ENCODE peak calls at places on chromosomes 6 and 20, in five cellular contexts. One of them, this sample, is unnamed.

GRCh38 chr20:17611290-17611539 is 41.3 kb downstream of the DSTN start:
- DNase-seq in bronchial epithelial cell: no peak
- DNase-seq in mammary epithelial cell: peak; percentile 70
- DNase-seq in astrocyte of the cerebellum: no peak
- DNase-seq in choroid plexus epithelial cell: no peak
- DNase-seq in this sample: no peak

GRCh38 chr20:44433751-44434538 is 41.7 kb upstream of the TTPAL start:
- DNase-seq in bronchial epithelial cell: no peak
- DNase-seq in mammary epithelial cell: no peak
- DNase-seq in astrocyte of the cerebellum: no peak
- DNase-seq in choroid plexus epithelial cell: no peak
- DNase-seq in this sample: no peak

GRCh38 chr6:124512431-124512830 is 449.8 kb upstream of the RNF217 start:
- DNase-seq in bronchial epithelial cell: no peak
- DNase-seq in mammary epithelial cell: no peak
- DNase-seq in astrocyte of the cerebellum: no peak
- DNase-seq in choroid plexus epithelial cell: no peak
- DNase-seq in this sample: no peak

GRCh38 chr6:163902993-163903392 is 488.5 kb downstream of the QKI start:
- DNase-seq in bronchial epithelial cell: no peak
- DNase-seq in mammary epithelial cell: no peak
- DNase-seq in astrocyte of the cerebellum: no peak
- DNase-seq in choroid plexus epithelial cell: no peak
- DNase-seq in this sample: no peak

GRCh38 chr20:12570371-12570770 is 438.4 kb upstream of the SPTLC3 start:
- DNase-seq in bronchial epithelial cell: peak; percentile 31
- DNase-seq in mammary epithelial cell: peak; percentile 19
- DNase-seq in astrocyte of the cerebellum: no peak
- DNase-seq in choroid plexus epithelial cell: peak; percentile 11
- DNase-seq in this sample: no peak

GRCh38 chr6:21808551-21809181 is 215.1 kb downstream of the SOX4 start:
- DNase-seq in bronchial epithelial cell: peak; percentile 60
- DNase-seq in mammary epithelial cell: peak; percentile 27
- DNase-seq in astrocyte of the cerebellum: no peak
- DNase-seq in choroid plexus epithelial cell: peak; percentile 78
- DNase-seq in this sample: peak; percentile 34

GRCh38 chr20:2751868-2752630 is 48.4 kb downstream of the CPXM1 start:
- DNase-seq in bronchial epithelial cell: no peak
- DNase-seq in mammary epithelial cell: no peak
- DNase-seq in astrocyte of the cerebellum: no peak
- DNase-seq in choroid plexus epithelial cell: no peak
- DNase-seq in this sample: peak; percentile 14

GRCh38 chr6:53795254-53795701 is 473 bp downstream of the LRRC1 start:
- DNase-seq in bronchial epithelial cell: peak; percentile 38
- DNase-seq in mammary epithelial cell: peak; percentile 53
- DNase-seq in astrocyte of the cerebellum: no peak
- DNase-seq in choroid plexus epithelial cell: peak; percentile 33
- DNase-seq in this sample: no peak

GRCh38 chr20:3934628-3935027 is 45.4 kb downstream of the PANK2 start:
- DNase-seq in bronchial epithelial cell: no peak
- DNase-seq in mammary epithelial cell: no peak
- DNase-seq in astrocyte of the cerebellum: no peak
- DNase-seq in choroid plexus epithelial cell: no peak
- DNase-seq in this sample: peak; percentile 38

GRCh38 chr6:142331075-142331551 is 29.3 kb downstream of the ADGRG6 start:
- DNase-seq in bronchial epithelial cell: peak; percentile 58
- DNase-seq in mammary epithelial cell: peak; percentile 35
- DNase-seq in astrocyte of the cerebellum: no peak
- DNase-seq in choroid plexus epithelial cell: peak; percentile 33
- DNase-seq in this sample: peak; percentile 29

GRCh38 chr6:138518054-138518453 is 18.8 kb upstream of the NHSL1 start:
- DNase-seq in bronchial epithelial cell: no peak
- DNase-seq in mammary epithelial cell: no peak
- DNase-seq in astrocyte of the cerebellum: no peak
- DNase-seq in choroid plexus epithelial cell: no peak
- DNase-seq in this sample: no peak

GRCh38 chr6:30409184-30409583 is 64.2 kb downstream of the RPP21 start:
- DNase-seq in bronchial epithelial cell: no peak
- DNase-seq in mammary epithelial cell: no peak
- DNase-seq in astrocyte of the cerebellum: no peak
- DNase-seq in choroid plexus epithelial cell: no peak
- DNase-seq in this sample: no peak

GRCh38 chr6:137416376-137417109 is 77.7 kb downstream of the OLIG3 start:
- DNase-seq in bronchial epithelial cell: no peak
- DNase-seq in mammary epithelial cell: no peak
- DNase-seq in astrocyte of the cerebellum: no peak
- DNase-seq in choroid plexus epithelial cell: peak; percentile 70
- DNase-seq in this sample: peak; percentile 89

GRCh38 chr6:41331401-41332150 is 3.8 kb upstream of the NCR2 start:
- DNase-seq in bronchial epithelial cell: no peak
- DNase-seq in mammary epithelial cell: no peak
- DNase-seq in astrocyte of the cerebellum: no peak
- DNase-seq in choroid plexus epithelial cell: no peak
- DNase-seq in this sample: no peak

GRCh38 chr20:3218307-3218988 is 9.2 kb downstream of the ITPA start:
- DNase-seq in bronchial epithelial cell: no peak
- DNase-seq in mammary epithelial cell: peak; percentile 12
- DNase-seq in astrocyte of the cerebellum: no peak
- DNase-seq in choroid plexus epithelial cell: peak; percentile 45
- DNase-seq in this sample: no peak

GRCh38 chr6:87115402-87116135 is 20.7 kb upstream of the CGA start:
- DNase-seq in bronchial epithelial cell: no peak
- DNase-seq in mammary epithelial cell: no peak
- DNase-seq in astrocyte of the cerebellum: no peak
- DNase-seq in choroid plexus epithelial cell: no peak
- DNase-seq in this sample: no peak

GRCh38 chr20:62511915-62512610 is 36.3 kb upstream of the GATA5 start:
- DNase-seq in bronchial epithelial cell: no peak
- DNase-seq in mammary epithelial cell: no peak
- DNase-seq in astrocyte of the cerebellum: no peak
- DNase-seq in choroid plexus epithelial cell: no peak
- DNase-seq in this sample: no peak

GRCh38 chr20:8424010-8424409 is 291.9 kb downstream of the PLCB1 start:
- DNase-seq in bronchial epithelial cell: no peak
- DNase-seq in mammary epithelial cell: no peak
- DNase-seq in astrocyte of the cerebellum: no peak
- DNase-seq in choroid plexus epithelial cell: peak; percentile 70
- DNase-seq in this sample: peak; percentile 80

GRCh38 chr6:22442826-22443225 is 126.5 kb upstream of the HDGFL1 start:
- DNase-seq in bronchial epithelial cell: peak; percentile 93
- DNase-seq in mammary epithelial cell: peak; percentile 86
- DNase-seq in astrocyte of the cerebellum: no peak
- DNase-seq in choroid plexus epithelial cell: peak; percentile 61
- DNase-seq in this sample: peak; percentile 16

GRCh38 chr20:1894471-1894950 is 696 bp upstream of the SIRPA start:
- DNase-seq in bronchial epithelial cell: no peak
- DNase-seq in mammary epithelial cell: peak; percentile 64
- DNase-seq in astrocyte of the cerebellum: peak; percentile 20
- DNase-seq in choroid plexus epithelial cell: peak; percentile 61
- DNase-seq in this sample: no peak

GRCh38 chr6:76682842-76683241 is 610.4 kb upstream of the IMPG1 start:
- DNase-seq in bronchial epithelial cell: peak; percentile 26
- DNase-seq in mammary epithelial cell: no peak
- DNase-seq in astrocyte of the cerebellum: no peak
- DNase-seq in choroid plexus epithelial cell: peak; percentile 48
- DNase-seq in this sample: peak; percentile 47

GRCh38 chr6:94270040-94270689 is 850.8 kb upstream of the EPHA7 start:
- DNase-seq in bronchial epithelial cell: no peak
- DNase-seq in mammary epithelial cell: no peak
- DNase-seq in astrocyte of the cerebellum: no peak
- DNase-seq in choroid plexus epithelial cell: no peak
- DNase-seq in this sample: no peak

GRCh38 chr20:50438986-50439407 is 71.2 kb upstream of the PTPN1 start:
- DNase-seq in bronchial epithelial cell: peak; percentile 99
- DNase-seq in mammary epithelial cell: peak; percentile 100
- DNase-seq in astrocyte of the cerebellum: no peak
- DNase-seq in choroid plexus epithelial cell: peak; percentile 59
- DNase-seq in this sample: no peak

GRCh38 chr6:145669627-145670034 is 65.7 kb downstream of the EPM2A start:
- DNase-seq in bronchial epithelial cell: peak; percentile 59
- DNase-seq in mammary epithelial cell: peak; percentile 19
- DNase-seq in astrocyte of the cerebellum: peak; percentile 28
- DNase-seq in choroid plexus epithelial cell: peak; percentile 74
- DNase-seq in this sample: peak; percentile 77

GRCh38 chr6:105432797-105433196 is 29.9 kb upstream of the PREP start:
- DNase-seq in bronchial epithelial cell: peak; percentile 88
- DNase-seq in mammary epithelial cell: peak; percentile 69
- DNase-seq in astrocyte of the cerebellum: peak; percentile 71
- DNase-seq in choroid plexus epithelial cell: peak; percentile 87
- DNase-seq in this sample: peak; percentile 91

GRCh38 chr6:95017922-95018321 is 559.4 kb upstream of the MANEA start:
- DNase-seq in bronchial epithelial cell: no peak
- DNase-seq in mammary epithelial cell: no peak
- DNase-seq in astrocyte of the cerebellum: no peak
- DNase-seq in choroid plexus epithelial cell: no peak
- DNase-seq in this sample: no peak

GRCh38 chr20:38032585-38033329 is 499 bp downstream of the TTI1 start:
- DNase-seq in bronchial epithelial cell: no peak
- DNase-seq in mammary epithelial cell: no peak
- DNase-seq in astrocyte of the cerebellum: no peak
- DNase-seq in choroid plexus epithelial cell: no peak
- DNase-seq in this sample: no peak

GRCh38 chr6:130965657-130966056 is 97.4 kb downstream of the EPB41L2 start:
- DNase-seq in bronchial epithelial cell: no peak
- DNase-seq in mammary epithelial cell: no peak
- DNase-seq in astrocyte of the cerebellum: peak; percentile 72
- DNase-seq in choroid plexus epithelial cell: peak; percentile 47
- DNase-seq in this sample: peak; percentile 85

GRCh38 chr20:18632196-18632789 is 44.4 kb downstream of the DTD1 start:
- DNase-seq in bronchial epithelial cell: peak; percentile 31
- DNase-seq in mammary epithelial cell: peak; percentile 20
- DNase-seq in astrocyte of the cerebellum: peak; percentile 24
- DNase-seq in choroid plexus epithelial cell: peak; percentile 83
- DNase-seq in this sample: peak; percentile 74

GRCh38 chr6:40809627-40810026 is 222.5 kb upstream of the LRFN2 start:
- DNase-seq in bronchial epithelial cell: no peak
- DNase-seq in mammary epithelial cell: no peak
- DNase-seq in astrocyte of the cerebellum: no peak
- DNase-seq in choroid plexus epithelial cell: no peak
- DNase-seq in this sample: no peak

GRCh38 chr6:111838749-111839484 is 34.3 kb downstream of the FYN start:
- DNase-seq in bronchial epithelial cell: no peak
- DNase-seq in mammary epithelial cell: no peak
- DNase-seq in astrocyte of the cerebellum: no peak
- DNase-seq in choroid plexus epithelial cell: no peak
- DNase-seq in this sample: no peak
- H3K4me3 ChIP-seq in bronchial epithelial cell: no peak overlapping the region
- H3K4me3 ChIP-seq in mammary epithelial cell: no peak overlapping the region
- H3K4me3 ChIP-seq in astrocyte of the cerebellum: no peak overlapping the region
- H3K4me3 ChIP-seq in choroid plexus epithelial cell: no peak overlapping the region
- H3K4me3 ChIP-seq in this sample: no peak overlapping the region

GRCh38 chr6:120328521-120328920 is 979.0 kb upstream of the MAN1A1 start:
- DNase-seq in bronchial epithelial cell: no peak
- DNase-seq in mammary epithelial cell: no peak
- DNase-seq in astrocyte of the cerebellum: no peak
- DNase-seq in choroid plexus epithelial cell: no peak
- DNase-seq in this sample: no peak
- TF ChIP-seq CTCF in bronchial epithelial cell: no peak
- TF ChIP-seq CTCF in mammary epithelial cell: no peak
- TF ChIP-seq CTCF in astrocyte of the cerebellum: no peak
- TF ChIP-seq CTCF in choroid plexus epithelial cell: no peak
- TF ChIP-seq CTCF in this sample: no peak

GRCh38 chr6:158807515-158808441 is 11.4 kb downstream of the EZR start:
- DNase-seq in bronchial epithelial cell: no peak
- DNase-seq in mammary epithelial cell: no peak
- DNase-seq in astrocyte of the cerebellum: no peak
- DNase-seq in choroid plexus epithelial cell: no peak
- DNase-seq in this sample: no peak
- H3K4me3 ChIP-seq in bronchial epithelial cell: no peak overlapping the region
- H3K4me3 ChIP-seq in mammary epithelial cell: no peak overlapping the region
- H3K4me3 ChIP-seq in astrocyte of the cerebellum: no peak overlapping the region
- H3K4me3 ChIP-seq in choroid plexus epithelial cell: no peak overlapping the region
- H3K4me3 ChIP-seq in this sample: no peak overlapping the region

GRCh38 chr6:26218824-26219223 is 131.6 kb downstream of the HFE start:
- DNase-seq in bronchial epithelial cell: no peak
- DNase-seq in mammary epithelial cell: no peak
- DNase-seq in astrocyte of the cerebellum: no peak
- DNase-seq in choroid plexus epithelial cell: no peak
- DNase-seq in this sample: no peak

GRCh38 chr6:26216015-26216885 is 129.0 kb downstream of the HFE start:
- DNase-seq in bronchial epithelial cell: peak; percentile 100
- DNase-seq in mammary epithelial cell: peak; percentile 98
- DNase-seq in astrocyte of the cerebellum: peak; percentile 98
- DNase-seq in choroid plexus epithelial cell: peak; percentile 99
- DNase-seq in this sample: peak; percentile 100

GRCh38 chr6:26215200-26216014 is 128.2 kb downstream of the HFE start:
- DNase-seq in bronchial epithelial cell: peak; percentile 47
- DNase-seq in mammary epithelial cell: peak; percentile 54
- DNase-seq in astrocyte of the cerebellum: no peak
- DNase-seq in choroid plexus epithelial cell: peak; percentile 28
- DNase-seq in this sample: peak; percentile 27

GRCh38 chr6:26217714-26218075 is 130.5 kb downstream of the HFE start:
- DNase-seq in bronchial epithelial cell: no peak
- DNase-seq in mammary epithelial cell: peak; percentile 39
- DNase-seq in astrocyte of the cerebellum: no peak
- DNase-seq in choroid plexus epithelial cell: peak; percentile 37
- DNase-seq in this sample: peak; percentile 32

DNA sequence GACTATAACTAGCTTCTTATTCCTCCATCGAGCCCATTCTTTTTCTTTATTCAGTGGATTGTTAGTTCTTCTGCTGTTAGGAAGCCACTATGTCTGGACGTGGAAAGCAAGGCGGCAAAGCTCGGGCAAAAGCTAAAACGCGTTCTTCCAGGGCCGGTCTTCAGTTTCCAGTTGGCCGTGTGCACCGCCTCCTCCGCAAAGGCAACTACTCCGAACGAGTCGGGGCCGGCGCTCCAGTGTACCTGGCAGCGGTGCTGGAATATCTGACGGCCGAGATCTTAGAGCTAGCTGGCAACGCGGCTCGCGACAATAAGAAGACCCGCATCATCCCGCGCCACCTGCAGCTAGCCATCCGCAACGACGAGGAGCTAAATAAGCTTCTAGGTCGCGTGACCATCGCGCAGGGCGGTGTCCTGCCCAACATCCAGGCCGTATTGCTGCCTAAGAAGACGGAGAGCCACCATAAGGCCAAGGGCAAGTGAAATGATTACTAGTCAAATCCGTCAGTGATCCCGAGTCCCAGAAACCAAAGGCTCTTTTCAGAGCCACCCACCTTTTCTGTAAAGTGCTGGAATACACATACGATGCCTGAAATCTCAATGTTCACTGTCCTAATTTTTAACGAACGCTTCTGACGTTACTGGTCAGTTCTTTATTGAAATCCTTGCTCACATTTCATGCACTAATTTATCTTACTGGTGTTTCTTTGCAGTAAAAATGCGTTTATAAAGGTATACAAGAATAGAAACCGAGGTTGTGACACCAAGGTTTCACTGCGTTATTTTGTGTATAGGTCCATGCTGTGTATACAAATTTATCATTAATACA is 129.9 kb downstream of the HFE start:
- DNase-seq in bronchial epithelial cell: peak; percentile 33
- DNase-seq in mammary epithelial cell: no peak
- DNase-seq in astrocyte of the cerebellum: peak; percentile 75
- DNase-seq in choroid plexus epithelial cell: peak; percentile 93
- DNase-seq in this sample: peak; percentile 90
- TF ChIP-seq CTCF in bronchial epithelial cell: peak; percentile 59
- TF ChIP-seq CTCF in mammary epithelial cell: peak; percentile 52
- TF ChIP-seq CTCF in astrocyte of the cerebellum: peak; percentile 47
- TF ChIP-seq CTCF in choroid plexus epithelial cell: peak; percentile 64
- TF ChIP-seq CTCF in this sample: peak; percentile 40

This sample was measured in fibroblast of pulmonary artery.